ENCODE peak calls at places on chromosomes 5 and 9, in eight cellular contexts. One of them, this sample, is unnamed. For H3K4me1, the result is how much of the 10 kb centered on the place peaks cover.

GRCh38 chr9:96122255-96122654 is 179.7 kb downstream of the HSD17B3 start:
- DNase-seq in heart left ventricle: no peak
- DNase-seq in foreskin keratinocyte: no peak
- DNase-seq in thoracic aorta: no peak
- DNase-seq in A673: no peak
- DNase-seq in right atrium auricular region: no peak
- DNase-seq in PC-9: no peak
- DNase-seq in lower lobe of right lung: no peak
- DNase-seq in this sample: no peak

GRCh38 chr9:84862786-84863185 is 193.3 kb downstream of the NTRK2 start:
- DNase-seq in heart left ventricle: no peak
- DNase-seq in foreskin keratinocyte: peak
- DNase-seq in thoracic aorta: no peak
- DNase-seq in A673: peak
- DNase-seq in right atrium auricular region: no peak
- DNase-seq in PC-9: no peak
- DNase-seq in lower lobe of right lung: peak
- DNase-seq in this sample: peak

GRCh38 chr5:17232405-17232804 is 15.0 kb downstream of the BASP1 start:
- DNase-seq in heart left ventricle: no peak
- DNase-seq in foreskin keratinocyte: no peak
- DNase-seq in thoracic aorta: no peak
- DNase-seq in A673: no peak
- DNase-seq in right atrium auricular region: no peak
- DNase-seq in PC-9: no peak
- DNase-seq in lower lobe of right lung: no peak
- DNase-seq in this sample: no peak

GRCh38 chr5:37737326-37738056 is 102.3 kb downstream of the GDNF start:
- DNase-seq in heart left ventricle: no peak
- DNase-seq in foreskin keratinocyte: no peak
- DNase-seq in thoracic aorta: no peak
- DNase-seq in A673: no peak
- DNase-seq in right atrium auricular region: no peak
- DNase-seq in PC-9: peak
- DNase-seq in lower lobe of right lung: no peak
- DNase-seq in this sample: no peak

GRCh38 chr9:754150-754931 is 87.2 kb upstream of the DMRT1 start:
- DNase-seq in heart left ventricle: no peak
- DNase-seq in foreskin keratinocyte: no peak
- DNase-seq in thoracic aorta: no peak
- DNase-seq in A673: no peak
- DNase-seq in right atrium auricular region: peak
- DNase-seq in PC-9: no peak
- DNase-seq in lower lobe of right lung: no peak
- DNase-seq in this sample: no peak

GRCh38 chr5:133059621-133060020 is 7.8 kb downstream of the HSPA4 start:
- DNase-seq in heart left ventricle: no peak
- DNase-seq in foreskin keratinocyte: no peak
- DNase-seq in thoracic aorta: no peak
- DNase-seq in A673: no peak
- DNase-seq in right atrium auricular region: no peak
- DNase-seq in PC-9: no peak
- DNase-seq in lower lobe of right lung: no peak
- DNase-seq in this sample: no peak

GRCh38 chr5:165565921-165566320 is 2060.5 kb downstream of the MAT2B start:
- DNase-seq in heart left ventricle: no peak
- DNase-seq in foreskin keratinocyte: no peak
- DNase-seq in thoracic aorta: no peak
- DNase-seq in A673: no peak
- DNase-seq in right atrium auricular region: no peak
- DNase-seq in PC-9: no peak
- DNase-seq in lower lobe of right lung: no peak
- DNase-seq in this sample: no peak

GRCh38 chr5:82812575-82812974 is 264.6 kb downstream of the TMEM167A start:
- DNase-seq in heart left ventricle: no peak
- DNase-seq in foreskin keratinocyte: no peak
- DNase-seq in thoracic aorta: no peak
- DNase-seq in A673: no peak
- DNase-seq in right atrium auricular region: no peak
- DNase-seq in PC-9: no peak
- DNase-seq in lower lobe of right lung: no peak
- DNase-seq in this sample: no peak

GRCh38 chr9:37969130-37969529 is 65.2 kb upstream of the SLC25A51 start:
- DNase-seq in heart left ventricle: peak
- DNase-seq in foreskin keratinocyte: no peak
- DNase-seq in thoracic aorta: no peak
- DNase-seq in A673: no peak
- DNase-seq in right atrium auricular region: no peak
- DNase-seq in PC-9: no peak
- DNase-seq in lower lobe of right lung: no peak
- DNase-seq in this sample: no peak

GRCh38 chr9:110850401-110851135 is 182.0 kb downstream of the MUSK start:
- DNase-seq in heart left ventricle: no peak
- DNase-seq in foreskin keratinocyte: no peak
- DNase-seq in thoracic aorta: no peak
- DNase-seq in A673: peak
- DNase-seq in right atrium auricular region: no peak
- DNase-seq in PC-9: no peak
- DNase-seq in lower lobe of right lung: no peak
- DNase-seq in this sample: no peak

GRCh38 chr9:107711528-107711927 is 222.0 kb upstream of the KLF4 start:
- DNase-seq in heart left ventricle: no peak
- DNase-seq in foreskin keratinocyte: peak
- DNase-seq in thoracic aorta: no peak
- DNase-seq in A673: peak
- DNase-seq in right atrium auricular region: no peak
- DNase-seq in PC-9: peak
- DNase-seq in lower lobe of right lung: no peak
- DNase-seq in this sample: no peak

GRCh38 chr9:94782367-94783120 is 56.0 kb downstream of the AOPEP start:
- DNase-seq in heart left ventricle: no peak
- DNase-seq in foreskin keratinocyte: peak
- DNase-seq in thoracic aorta: no peak
- DNase-seq in A673: no peak
- DNase-seq in right atrium auricular region: no peak
- DNase-seq in PC-9: no peak
- DNase-seq in lower lobe of right lung: no peak
- DNase-seq in this sample: no peak

GRCh38 chr5:116358911-116359418 is 215.7 kb downstream of the SEMA6A start:
- DNase-seq in heart left ventricle: no peak
- DNase-seq in foreskin keratinocyte: no peak
- DNase-seq in thoracic aorta: no peak
- DNase-seq in A673: no peak
- DNase-seq in right atrium auricular region: no peak
- DNase-seq in PC-9: no peak
- DNase-seq in lower lobe of right lung: no peak
- DNase-seq in this sample: no peak

GRCh38 chr5:58056546-58056945 is 403.3 kb downstream of the PLK2 start:
- DNase-seq in heart left ventricle: no peak
- DNase-seq in foreskin keratinocyte: no peak
- DNase-seq in thoracic aorta: no peak
- DNase-seq in A673: no peak
- DNase-seq in right atrium auricular region: no peak
- DNase-seq in PC-9: no peak
- DNase-seq in lower lobe of right lung: no peak
- DNase-seq in this sample: no peak

GRCh38 chr5:52794519-52794918 is 6.8 kb downstream of the ITGA1 start:
- DNase-seq in heart left ventricle: no peak
- DNase-seq in foreskin keratinocyte: no peak
- DNase-seq in thoracic aorta: no peak
- DNase-seq in A673: no peak
- DNase-seq in right atrium auricular region: no peak
- DNase-seq in PC-9: no peak
- DNase-seq in lower lobe of right lung: no peak
- DNase-seq in this sample: peak

GRCh38 chr5:71973563-71973962 is 133.7 kb upstream of the MAP1B start:
- DNase-seq in heart left ventricle: no peak
- DNase-seq in foreskin keratinocyte: no peak
- DNase-seq in thoracic aorta: no peak
- DNase-seq in A673: no peak
- DNase-seq in right atrium auricular region: no peak
- DNase-seq in PC-9: no peak
- DNase-seq in lower lobe of right lung: no peak
- DNase-seq in this sample: no peak

GRCh38 chr5:1108865-1109174 is 3.0 kb downstream of the SLC12A7 start:
- DNase-seq in heart left ventricle: no peak
- DNase-seq in foreskin keratinocyte: no peak
- DNase-seq in thoracic aorta: no peak
- DNase-seq in A673: no peak
- DNase-seq in right atrium auricular region: no peak
- DNase-seq in PC-9: no peak
- DNase-seq in lower lobe of right lung: no peak
- DNase-seq in this sample: no peak
- H3K4me1 ChIP-seq in heart left ventricle: half or more
- H3K4me1 ChIP-seq in foreskin keratinocyte: under half
- H3K4me1 ChIP-seq in thoracic aorta: under half
- H3K4me1 ChIP-seq in A673: under half
- H3K4me1 ChIP-seq in right atrium auricular region: under half
- H3K4me1 ChIP-seq in PC-9: under half
- H3K4me1 ChIP-seq in lower lobe of right lung: half or more
- H3K4me1 ChIP-seq in this sample: under half

GRCh38 chr5:66793049-66793448 is 196.9 kb downstream of the MAST4 start:
- DNase-seq in heart left ventricle: no peak
- DNase-seq in foreskin keratinocyte: no peak
- DNase-seq in thoracic aorta: no peak
- DNase-seq in A673: no peak
- DNase-seq in right atrium auricular region: no peak
- DNase-seq in PC-9: no peak
- DNase-seq in lower lobe of right lung: no peak
- DNase-seq in this sample: no peak

DNA sequence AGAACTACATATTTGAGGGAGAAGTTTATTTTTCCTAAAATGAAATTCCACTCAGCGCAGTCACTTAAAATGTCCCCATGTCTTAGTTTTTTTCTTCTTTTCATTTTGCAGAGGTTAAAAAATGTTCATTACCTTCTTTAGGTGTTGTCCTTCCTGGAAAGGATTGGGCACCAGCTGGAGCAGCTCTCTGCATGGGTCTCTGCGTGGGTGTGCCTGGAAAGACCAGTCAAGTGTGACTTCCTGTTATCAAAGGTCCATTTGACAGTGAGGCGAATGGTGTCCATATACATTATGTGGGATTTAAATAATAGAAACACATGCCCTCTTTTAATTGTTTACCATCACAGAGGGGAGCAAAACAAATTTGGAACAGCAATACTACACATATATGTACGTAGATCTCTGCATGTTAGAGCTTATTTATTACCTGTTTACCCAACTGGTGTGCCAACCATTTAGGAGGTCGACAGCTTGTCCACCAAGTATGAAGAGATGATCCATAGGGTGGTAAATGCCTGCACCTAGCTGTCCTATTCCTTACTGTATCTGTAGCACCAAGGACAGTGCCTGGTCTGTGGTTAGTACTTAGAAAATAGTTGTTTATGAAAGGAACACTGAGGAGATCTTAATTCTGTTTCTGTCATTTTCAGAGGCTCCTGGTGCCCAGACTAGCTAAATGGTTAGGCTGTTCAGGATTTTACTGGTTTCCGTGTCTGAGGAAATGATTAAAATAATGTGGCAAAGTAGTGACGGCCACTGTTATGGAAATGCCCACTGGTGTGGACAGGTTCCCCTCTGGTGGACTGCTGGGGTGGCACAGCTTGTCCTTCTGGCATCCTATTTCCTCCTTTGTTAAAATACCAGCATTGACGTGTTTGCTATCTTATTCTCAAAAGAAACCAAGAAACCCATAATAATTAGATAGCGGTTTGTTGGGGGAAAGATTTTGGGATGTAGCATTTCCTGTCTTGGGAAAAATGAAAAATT is 200.4 kb downstream of the MAST4 start:
- DNase-seq in heart left ventricle: no peak
- DNase-seq in foreskin keratinocyte: no peak
- DNase-seq in thoracic aorta: no peak
- DNase-seq in A673: peak
- DNase-seq in right atrium auricular region: no peak
- DNase-seq in PC-9: no peak
- DNase-seq in lower lobe of right lung: no peak
- DNase-seq in this sample: no peak
- TF ChIP-seq CTCF in heart left ventricle: no peak
- TF ChIP-seq CTCF in foreskin keratinocyte: peak
- TF ChIP-seq CTCF in thoracic aorta: peak
- TF ChIP-seq CTCF in A673: peak
- TF ChIP-seq CTCF in right atrium auricular region: peak
- TF ChIP-seq CTCF in PC-9: peak
- TF ChIP-seq CTCF in lower lobe of right lung: peak
- TF ChIP-seq CTCF in this sample: no peak

DNA sequence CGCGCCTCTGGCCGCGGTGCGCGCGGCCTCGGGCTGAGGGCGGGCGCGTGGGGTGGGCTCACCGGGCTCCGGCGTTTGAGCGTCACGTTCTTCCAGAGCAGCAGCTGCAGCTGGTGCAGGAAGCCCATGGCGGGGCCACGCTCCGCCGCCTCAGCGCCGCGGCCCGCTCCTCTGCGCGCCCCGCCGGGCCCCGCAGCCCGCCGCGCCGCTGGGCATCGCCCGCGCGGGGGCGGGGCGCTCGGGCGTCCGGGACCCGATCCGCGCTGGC is at the start of gene ABCA2:
- DNase-seq in heart left ventricle: no peak
- DNase-seq in foreskin keratinocyte: no peak
- DNase-seq in thoracic aorta: no peak
- DNase-seq in A673: no peak
- DNase-seq in right atrium auricular region: no peak
- DNase-seq in PC-9: no peak
- DNase-seq in lower lobe of right lung: no peak
- DNase-seq in this sample: no peak
- H3K4me1 ChIP-seq in heart left ventricle: under half
- H3K4me1 ChIP-seq in foreskin keratinocyte: under half
- H3K4me1 ChIP-seq in thoracic aorta: under half
- H3K4me1 ChIP-seq in A673: under half
- H3K4me1 ChIP-seq in right atrium auricular region: under half
- H3K4me1 ChIP-seq in PC-9: under half
- H3K4me1 ChIP-seq in lower lobe of right lung: half or more
- H3K4me1 ChIP-seq in this sample: under half

GRCh38 chr5:181223041-181223728 is at the start of gene TRIM41:
- DNase-seq in heart left ventricle: peak
- DNase-seq in foreskin keratinocyte: peak
- DNase-seq in thoracic aorta: peak
- DNase-seq in A673: peak
- DNase-seq in right atrium auricular region: peak
- DNase-seq in PC-9: peak
- DNase-seq in lower lobe of right lung: peak
- DNase-seq in this sample: peak

GRCh38 chr5:181223729-181224389 is 778 bp downstream of the TRIM41 start:
- DNase-seq in heart left ventricle: peak
- DNase-seq in foreskin keratinocyte: no peak
- DNase-seq in thoracic aorta: no peak
- DNase-seq in A673: no peak
- DNase-seq in right atrium auricular region: no peak
- DNase-seq in PC-9: no peak
- DNase-seq in lower lobe of right lung: peak
- DNase-seq in this sample: no peak

GRCh38 chr5:181222630-181223040 is 446 bp upstream of the TRIM41 start:
- DNase-seq in heart left ventricle: no peak
- DNase-seq in foreskin keratinocyte: no peak
- DNase-seq in thoracic aorta: no peak
- DNase-seq in A673: peak
- DNase-seq in right atrium auricular region: no peak
- DNase-seq in PC-9: no peak
- DNase-seq in lower lobe of right lung: no peak
- DNase-seq in this sample: no peak

GRCh38 chr5:181221105-181221791 is 1.8 kb upstream of the TRIM41 start:
- DNase-seq in heart left ventricle: no peak
- DNase-seq in foreskin keratinocyte: no peak
- DNase-seq in thoracic aorta: no peak
- DNase-seq in A673: no peak
- DNase-seq in right atrium auricular region: no peak
- DNase-seq in PC-9: no peak
- DNase-seq in lower lobe of right lung: no peak
- DNase-seq in this sample: no peak

GRCh38 chr5:181221792-181222629 is 1.1 kb upstream of the TRIM41 start:
- DNase-seq in heart left ventricle: peak
- DNase-seq in foreskin keratinocyte: peak
- DNase-seq in thoracic aorta: peak
- DNase-seq in A673: peak
- DNase-seq in right atrium auricular region: peak
- DNase-seq in PC-9: peak
- DNase-seq in lower lobe of right lung: peak
- DNase-seq in this sample: peak
- TF ChIP-seq CTCF in heart left ventricle: no peak
- TF ChIP-seq CTCF in foreskin keratinocyte: no peak
- TF ChIP-seq CTCF in thoracic aorta: no peak
- TF ChIP-seq CTCF in A673: no peak
- TF ChIP-seq CTCF in right atrium auricular region: no peak
- TF ChIP-seq CTCF in PC-9: no peak
- TF ChIP-seq CTCF in lower lobe of right lung: no peak
- TF ChIP-seq CTCF in this sample: no peak